ENCODE peak calls at places on chromosomes 6 and 20, in four cellular contexts. V is HepG2, K is A549, X is K562. Z is an unnamed sample.

GRCh38 chr6:144595266-144595665 is 310.1 kb downstream of the UTRN start:
- DNase-seq in V (no peak), X (no peak), K (no peak), Z (no peak)

GRCh38 chr6:81634155-81634880 is 118.2 kb downstream of the TENT5A start:
- DNase-seq in V (no peak), K (no peak), X (no peak), Z (no peak)

GRCh38 chr6:89999154-89999553 is 104.9 kb downstream of the GJA10 start:
- DNase-seq in V (no peak), X (peak; percentile 19), K (no peak), Z (no peak)

GRCh38 chr6:12569646-12570045 is 146.9 kb upstream of the PHACTR1 start:
- DNase-seq in V (no peak), X (no peak), K (no peak), Z (no peak)

GRCh38 chr6:52597738-52598122 is 20.9 kb upstream of the TRAM2 start:
- DNase-seq in K (no peak), V (no peak), X (no peak), Z (no peak)

GRCh38 chr6:10099086-10099499 is 315.8 kb downstream of the TFAP2A start:
- DNase-seq in V (no peak), K (no peak), X (no peak), Z (peak; percentile 26)

GRCh38 chr20:25083141-25083772 is 1.3 kb upstream of the VSX1 start:
- DNase-seq in X (no peak), K (no peak), V (no peak), Z (no peak)

GRCh38 chr20:36407196-36407733 is 101.1 kb downstream of the DLGAP4 start:
- DNase-seq in K (no peak), V (no peak), X (no peak), Z (no peak)

GRCh38 chr6:50819906-50820589 is 1.4 kb downstream of the TFAP2B start:
- DNase-seq in X (no peak), V (no peak), K (no peak), Z (peak; percentile 49)

GRCh38 chr6:16493802-16494201 is 255.4 kb downstream of the GMPR start:
- DNase-seq in V (no peak), X (no peak), K (no peak), Z (no peak)

GRCh38 chr6:16491666-16492322 is 253.4 kb downstream of the GMPR start:
- DNase-seq in K (no peak), X (no peak), V (peak; percentile 90), Z (no peak)

GRCh38 chr6:16494781-16495180 is 256.4 kb downstream of the GMPR start:
- DNase-seq in K (no peak), X (no peak), V (no peak), Z (no peak)

GRCh38 chr6:16496210-16496609 is 257.8 kb downstream of the GMPR start:
- DNase-seq in V (no peak), X (no peak), K (no peak), Z (no peak)

GRCh38 chr6:16493112-16493511 is 254.7 kb downstream of the GMPR start:
- DNase-seq in K (no peak), X (no peak), V (no peak), Z (no peak)
- TF ChIP-seq NR3C1 in K (no peak), X (no peak), V (no peak), Z (no peak)

DNA sequence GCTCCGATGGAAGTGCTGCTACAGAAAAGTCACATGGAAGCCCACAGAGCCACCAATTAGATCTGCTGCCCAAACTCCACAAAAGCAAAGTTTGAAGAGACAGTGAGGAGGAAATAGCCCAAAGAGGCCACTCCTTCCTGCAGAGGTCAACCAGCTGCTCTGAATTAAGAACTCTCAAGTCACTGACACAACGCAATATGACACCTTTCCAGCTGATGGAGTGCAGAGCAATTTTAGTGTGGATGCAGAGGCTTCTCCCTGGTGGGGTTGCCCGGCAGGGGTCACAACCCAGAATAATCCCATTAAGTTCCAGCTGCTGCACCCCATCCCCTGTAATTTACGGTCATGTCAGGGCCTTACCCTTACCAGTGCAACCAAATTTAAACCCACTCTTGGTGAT is 361.9 kb upstream of the JARID2 start:
- DNase-seq in X (no peak), K (no peak), V (no peak), Z (no peak)
- TF ChIP-seq NR3C1 in X (no peak), K (no peak), V (no peak), Z (no peak)

GRCh38 chr6:162262466-162263196 is 464.9 kb downstream of the PRKN start:
- DNase-seq in K (no peak), V (no peak), X (no peak), Z (no peak)
- TF ChIP-seq NR3C1 in K (no peak), V (no peak), X (no peak), Z (no peak)

GRCh38 chr20:38247166-38247509 is 13.4 kb downstream of the KIAA1755 start:
- DNase-seq in K (no peak), X (no peak), V (no peak), Z (no peak)
- TF ChIP-seq NR3C1 in K (no peak), X (no peak), V (no peak), Z (no peak)

DNA sequence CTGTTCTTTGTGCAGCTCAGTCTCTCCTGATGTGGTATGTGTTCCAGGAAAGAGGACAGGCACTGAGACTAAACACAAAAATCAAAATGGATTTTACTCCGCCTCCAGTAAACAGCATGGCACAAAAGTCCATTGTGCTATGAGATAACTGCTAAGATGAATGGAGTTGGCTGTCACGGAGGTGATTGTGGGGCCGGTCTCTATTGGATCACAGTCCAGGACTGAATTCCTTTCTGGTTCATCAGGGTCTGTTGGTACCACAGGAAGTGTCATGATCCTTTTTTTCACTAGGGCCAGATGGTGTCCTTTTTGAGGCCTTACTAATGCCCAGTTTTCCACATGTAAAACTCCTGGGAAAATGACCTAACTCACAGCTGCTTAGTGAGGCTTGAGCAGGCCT is 192.4 kb upstream of the POU3F2 start:
- DNase-seq in X (no peak), K (no peak), V (peak; percentile 77), Z (no peak)
- TF ChIP-seq NR3C1 in X (no peak), K (no peak), V (no peak), Z (no peak)

GRCh38 chr20:23340524-23340923 is 10.1 kb upstream of the NXT1 start:
- DNase-seq in V (peak; percentile 77), K (peak; percentile 87), X (peak; percentile 26), Z (peak; percentile 74)
- TF ChIP-seq NR3C1 in V (no peak), K (no peak), X (no peak), Z (no peak)